ENCODE peak calls at places on chromosomes 12 and 14, in nine cellular contexts. One of them, this sample, is unnamed.

GRCh38 chr14:94180655-94181271 is 6.6 kb downstream of the PPP4R4 start:
- DNase-seq in uterus: no peak
- DNase-seq in COLO829: peak
- DNase-seq in T follicular helper cell: no peak
- DNase-seq in stimulated activated CD4-positive, alpha-beta T cell treated with anti-CD3 and anti-CD28 coated beads, Interleukin-12 subunit alpha, Interleukin-12 subunit beta, amount 100 ng/mL, for 4 hours: no peak
- DNase-seq in body of pancreas: no peak
- DNase-seq in A549: peak
- DNase-seq in colonic mucosa: no peak
- DNase-seq in NCI-H460: peak
- DNase-seq in this sample: no peak

GRCh38 chr14:94225460-94225989 is 51.4 kb downstream of the PPP4R4 start:
- DNase-seq in NCI-H460: no peak
- DNase-seq in colonic mucosa: no peak
- DNase-seq in COLO829: no peak
- DNase-seq in A549: no peak
- DNase-seq in T follicular helper cell: no peak
- DNase-seq in stimulated activated CD4-positive, alpha-beta T cell treated with anti-CD3 and anti-CD28 coated beads, Interleukin-12 subunit alpha, Interleukin-12 subunit beta, amount 100 ng/mL, for 4 hours: no peak
- DNase-seq in body of pancreas: no peak
- DNase-seq in uterus: no peak
- DNase-seq in this sample: no peak

GRCh38 chr12:132130690-132131089 is 13.4 kb downstream of the DDX51 start:
- DNase-seq in NCI-H460: no peak
- DNase-seq in A549: no peak
- DNase-seq in COLO829: no peak
- DNase-seq in T follicular helper cell: no peak
- DNase-seq in stimulated activated CD4-positive, alpha-beta T cell treated with anti-CD3 and anti-CD28 coated beads, Interleukin-12 subunit alpha, Interleukin-12 subunit beta, amount 100 ng/mL, for 4 hours: no peak
- DNase-seq in uterus: no peak
- DNase-seq in body of pancreas: no peak
- DNase-seq in colonic mucosa: no peak
- DNase-seq in this sample: no peak

GRCh38 chr14:95025941-95026340 is 131.4 kb downstream of the DICER1 start:
- DNase-seq in stimulated activated CD4-positive, alpha-beta T cell treated with anti-CD3 and anti-CD28 coated beads, Interleukin-12 subunit alpha, Interleukin-12 subunit beta, amount 100 ng/mL, for 4 hours: no peak
- DNase-seq in colonic mucosa: no peak
- DNase-seq in uterus: no peak
- DNase-seq in COLO829: no peak
- DNase-seq in body of pancreas: no peak
- DNase-seq in A549: no peak
- DNase-seq in T follicular helper cell: no peak
- DNase-seq in NCI-H460: no peak
- DNase-seq in this sample: peak

GRCh38 chr12:67068773-67069450 is 200.2 kb upstream of the CAND1 start:
- DNase-seq in A549: peak
- DNase-seq in T follicular helper cell: no peak
- DNase-seq in colonic mucosa: peak
- DNase-seq in COLO829: peak
- DNase-seq in body of pancreas: peak
- DNase-seq in stimulated activated CD4-positive, alpha-beta T cell treated with anti-CD3 and anti-CD28 coated beads, Interleukin-12 subunit alpha, Interleukin-12 subunit beta, amount 100 ng/mL, for 4 hours: peak
- DNase-seq in uterus: peak
- DNase-seq in NCI-H460: peak
- DNase-seq in this sample: no peak

GRCh38 chr14:29321646-29322045 is 555.1 kb downstream of the FOXG1 start:
- DNase-seq in stimulated activated CD4-positive, alpha-beta T cell treated with anti-CD3 and anti-CD28 coated beads, Interleukin-12 subunit alpha, Interleukin-12 subunit beta, amount 100 ng/mL, for 4 hours: no peak
- DNase-seq in A549: no peak
- DNase-seq in colonic mucosa: no peak
- DNase-seq in COLO829: peak
- DNase-seq in NCI-H460: no peak
- DNase-seq in uterus: no peak
- DNase-seq in body of pancreas: no peak
- DNase-seq in T follicular helper cell: no peak
- DNase-seq in this sample: no peak

GRCh38 chr12:117466677-117467362 is 105.4 kb upstream of the NOS1 start:
- DNase-seq in NCI-H460: no peak
- DNase-seq in body of pancreas: no peak
- DNase-seq in uterus: no peak
- DNase-seq in A549: no peak
- DNase-seq in COLO829: no peak
- DNase-seq in stimulated activated CD4-positive, alpha-beta T cell treated with anti-CD3 and anti-CD28 coated beads, Interleukin-12 subunit alpha, Interleukin-12 subunit beta, amount 100 ng/mL, for 4 hours: no peak
- DNase-seq in colonic mucosa: no peak
- DNase-seq in T follicular helper cell: no peak
- DNase-seq in this sample: no peak

GRCh38 chr12:7934153-7934552 is 1.8 kb downstream of the SLC2A3 start:
- DNase-seq in A549: no peak
- DNase-seq in stimulated activated CD4-positive, alpha-beta T cell treated with anti-CD3 and anti-CD28 coated beads, Interleukin-12 subunit alpha, Interleukin-12 subunit beta, amount 100 ng/mL, for 4 hours: no peak
- DNase-seq in T follicular helper cell: no peak
- DNase-seq in NCI-H460: no peak
- DNase-seq in COLO829: no peak
- DNase-seq in uterus: no peak
- DNase-seq in body of pancreas: no peak
- DNase-seq in colonic mucosa: no peak
- DNase-seq in this sample: no peak

GRCh38 chr14:49766839-49767238 is 1.1 kb upstream of the KLHDC2 start:
- DNase-seq in stimulated activated CD4-positive, alpha-beta T cell treated with anti-CD3 and anti-CD28 coated beads, Interleukin-12 subunit alpha, Interleukin-12 subunit beta, amount 100 ng/mL, for 4 hours: no peak
- DNase-seq in T follicular helper cell: no peak
- DNase-seq in COLO829: no peak
- DNase-seq in A549: no peak
- DNase-seq in colonic mucosa: peak
- DNase-seq in uterus: no peak
- DNase-seq in body of pancreas: no peak
- DNase-seq in NCI-H460: no peak
- DNase-seq in this sample: no peak

GRCh38 chr12:79426121-79426520 is 264.6 kb downstream of the PAWR start:
- DNase-seq in A549: no peak
- DNase-seq in stimulated activated CD4-positive, alpha-beta T cell treated with anti-CD3 and anti-CD28 coated beads, Interleukin-12 subunit alpha, Interleukin-12 subunit beta, amount 100 ng/mL, for 4 hours: no peak
- DNase-seq in uterus: no peak
- DNase-seq in NCI-H460: no peak
- DNase-seq in T follicular helper cell: no peak
- DNase-seq in COLO829: no peak
- DNase-seq in colonic mucosa: no peak
- DNase-seq in body of pancreas: no peak
- DNase-seq in this sample: no peak

GRCh38 chr14:90319173-90319572 is 12.6 kb downstream of the NRDE2 start:
- DNase-seq in body of pancreas: no peak
- DNase-seq in uterus: no peak
- DNase-seq in NCI-H460: no peak
- DNase-seq in colonic mucosa: no peak
- DNase-seq in A549: no peak
- DNase-seq in COLO829: no peak
- DNase-seq in T follicular helper cell: no peak
- DNase-seq in stimulated activated CD4-positive, alpha-beta T cell treated with anti-CD3 and anti-CD28 coated beads, Interleukin-12 subunit alpha, Interleukin-12 subunit beta, amount 100 ng/mL, for 4 hours: no peak
- DNase-seq in this sample: no peak

GRCh38 chr12:123104809-123105208 is 46.1 kb downstream of the PITPNM2 start:
- DNase-seq in uterus: no peak
- DNase-seq in NCI-H460: no peak
- DNase-seq in COLO829: no peak
- DNase-seq in T follicular helper cell: no peak
- DNase-seq in colonic mucosa: no peak
- DNase-seq in stimulated activated CD4-positive, alpha-beta T cell treated with anti-CD3 and anti-CD28 coated beads, Interleukin-12 subunit alpha, Interleukin-12 subunit beta, amount 100 ng/mL, for 4 hours: no peak
- DNase-seq in body of pancreas: no peak
- DNase-seq in A549: no peak
- DNase-seq in this sample: no peak

GRCh38 chr12:25001311-25001710 is 52.4 kb upstream of the BCAT1 start:
- DNase-seq in uterus: no peak
- DNase-seq in stimulated activated CD4-positive, alpha-beta T cell treated with anti-CD3 and anti-CD28 coated beads, Interleukin-12 subunit alpha, Interleukin-12 subunit beta, amount 100 ng/mL, for 4 hours: no peak
- DNase-seq in A549: no peak
- DNase-seq in COLO829: no peak
- DNase-seq in T follicular helper cell: no peak
- DNase-seq in NCI-H460: no peak
- DNase-seq in colonic mucosa: no peak
- DNase-seq in body of pancreas: no peak
- DNase-seq in this sample: no peak

GRCh38 chr14:42192659-42193425 is 586.2 kb downstream of the LRFN5 start:
- DNase-seq in A549: peak
- DNase-seq in colonic mucosa: no peak
- DNase-seq in uterus: no peak
- DNase-seq in stimulated activated CD4-positive, alpha-beta T cell treated with anti-CD3 and anti-CD28 coated beads, Interleukin-12 subunit alpha, Interleukin-12 subunit beta, amount 100 ng/mL, for 4 hours: no peak
- DNase-seq in body of pancreas: no peak
- DNase-seq in T follicular helper cell: no peak
- DNase-seq in NCI-H460: peak
- DNase-seq in COLO829: peak
- DNase-seq in this sample: no peak

GRCh38 chr12:117343296-117343695 is 18.1 kb downstream of the NOS1 start:
- DNase-seq in T follicular helper cell: no peak
- DNase-seq in body of pancreas: no peak
- DNase-seq in A549: no peak
- DNase-seq in stimulated activated CD4-positive, alpha-beta T cell treated with anti-CD3 and anti-CD28 coated beads, Interleukin-12 subunit alpha, Interleukin-12 subunit beta, amount 100 ng/mL, for 4 hours: no peak
- DNase-seq in uterus: no peak
- DNase-seq in colonic mucosa: no peak
- DNase-seq in COLO829: no peak
- DNase-seq in NCI-H460: no peak
- DNase-seq in this sample: no peak

GRCh38 chr12:2642896-2643425 is 151.8 kb upstream of the FKBP4 start:
- DNase-seq in uterus: peak
- DNase-seq in colonic mucosa: no peak
- DNase-seq in stimulated activated CD4-positive, alpha-beta T cell treated with anti-CD3 and anti-CD28 coated beads, Interleukin-12 subunit alpha, Interleukin-12 subunit beta, amount 100 ng/mL, for 4 hours: no peak
- DNase-seq in T follicular helper cell: no peak
- DNase-seq in A549: no peak
- DNase-seq in NCI-H460: no peak
- DNase-seq in COLO829: no peak
- DNase-seq in body of pancreas: no peak
- DNase-seq in this sample: no peak

GRCh38 chr14:35158951-35159653 is 36.8 kb downstream of the PRORP start:
- DNase-seq in T follicular helper cell: no peak
- DNase-seq in stimulated activated CD4-positive, alpha-beta T cell treated with anti-CD3 and anti-CD28 coated beads, Interleukin-12 subunit alpha, Interleukin-12 subunit beta, amount 100 ng/mL, for 4 hours: no peak
- DNase-seq in COLO829: no peak
- DNase-seq in colonic mucosa: no peak
- DNase-seq in NCI-H460: no peak
- DNase-seq in A549: no peak
- DNase-seq in uterus: no peak
- DNase-seq in body of pancreas: no peak
- DNase-seq in this sample: no peak

GRCh38 chr12:105013892-105014291 is 27.8 kb downstream of the NOPCHAP1 start:
- DNase-seq in NCI-H460: no peak
- DNase-seq in body of pancreas: no peak
- DNase-seq in T follicular helper cell: no peak
- DNase-seq in COLO829: no peak
- DNase-seq in A549: no peak
- DNase-seq in stimulated activated CD4-positive, alpha-beta T cell treated with anti-CD3 and anti-CD28 coated beads, Interleukin-12 subunit alpha, Interleukin-12 subunit beta, amount 100 ng/mL, for 4 hours: no peak
- DNase-seq in colonic mucosa: no peak
- DNase-seq in uterus: no peak
- DNase-seq in this sample: no peak

GRCh38 chr14:32542507-32542906 is 213.4 kb downstream of the AKAP6 start:
- DNase-seq in NCI-H460: no peak
- DNase-seq in T follicular helper cell: no peak
- DNase-seq in A549: no peak
- DNase-seq in uterus: no peak
- DNase-seq in COLO829: no peak
- DNase-seq in body of pancreas: no peak
- DNase-seq in stimulated activated CD4-positive, alpha-beta T cell treated with anti-CD3 and anti-CD28 coated beads, Interleukin-12 subunit alpha, Interleukin-12 subunit beta, amount 100 ng/mL, for 4 hours: no peak
- DNase-seq in colonic mucosa: no peak
- DNase-seq in this sample: no peak

GRCh38 chr12:116662612-116663144 is 75.2 kb downstream of the SPRING1 start:
- DNase-seq in A549: no peak
- DNase-seq in COLO829: no peak
- DNase-seq in colonic mucosa: peak
- DNase-seq in stimulated activated CD4-positive, alpha-beta T cell treated with anti-CD3 and anti-CD28 coated beads, Interleukin-12 subunit alpha, Interleukin-12 subunit beta, amount 100 ng/mL, for 4 hours: no peak
- DNase-seq in uterus: no peak
- DNase-seq in body of pancreas: peak
- DNase-seq in T follicular helper cell: no peak
- DNase-seq in NCI-H460: no peak
- DNase-seq in this sample: no peak

GRCh38 chr12:41967668-41968649 is 176.7 kb downstream of the GXYLT1 start:
- DNase-seq in body of pancreas: no peak
- DNase-seq in stimulated activated CD4-positive, alpha-beta T cell treated with anti-CD3 and anti-CD28 coated beads, Interleukin-12 subunit alpha, Interleukin-12 subunit beta, amount 100 ng/mL, for 4 hours: no peak
- DNase-seq in NCI-H460: no peak
- DNase-seq in A549: no peak
- DNase-seq in T follicular helper cell: no peak
- DNase-seq in uterus: no peak
- DNase-seq in colonic mucosa: no peak
- DNase-seq in COLO829: peak
- DNase-seq in this sample: no peak

GRCh38 chr14:101962503-101962874 is 1.9 kb upstream of the DYNC1H1 start:
- DNase-seq in stimulated activated CD4-positive, alpha-beta T cell treated with anti-CD3 and anti-CD28 coated beads, Interleukin-12 subunit alpha, Interleukin-12 subunit beta, amount 100 ng/mL, for 4 hours: no peak
- DNase-seq in body of pancreas: peak
- DNase-seq in NCI-H460: peak
- DNase-seq in colonic mucosa: peak
- DNase-seq in A549: peak
- DNase-seq in COLO829: no peak
- DNase-seq in T follicular helper cell: no peak
- DNase-seq in uterus: no peak
- DNase-seq in this sample: no peak

GRCh38 chr14:61342486-61342885 is 21.1 kb downstream of the PRKCH start:
- DNase-seq in T follicular helper cell: peak
- DNase-seq in stimulated activated CD4-positive, alpha-beta T cell treated with anti-CD3 and anti-CD28 coated beads, Interleukin-12 subunit alpha, Interleukin-12 subunit beta, amount 100 ng/mL, for 4 hours: peak
- DNase-seq in COLO829: no peak
- DNase-seq in A549: no peak
- DNase-seq in uterus: peak
- DNase-seq in body of pancreas: no peak
- DNase-seq in colonic mucosa: no peak
- DNase-seq in NCI-H460: no peak
- DNase-seq in this sample: no peak

GRCh38 chr14:92259613-92260357 is 63.2 kb upstream of the SLC24A4 start:
- DNase-seq in stimulated activated CD4-positive, alpha-beta T cell treated with anti-CD3 and anti-CD28 coated beads, Interleukin-12 subunit alpha, Interleukin-12 subunit beta, amount 100 ng/mL, for 4 hours: no peak
- DNase-seq in colonic mucosa: no peak
- DNase-seq in NCI-H460: no peak
- DNase-seq in COLO829: no peak
- DNase-seq in body of pancreas: no peak
- DNase-seq in uterus: no peak
- DNase-seq in T follicular helper cell: no peak
- DNase-seq in A549: no peak
- DNase-seq in this sample: no peak

GRCh38 chr12:25972783-25973182 is 14.3 kb downstream of the RASSF8 start:
- DNase-seq in COLO829: no peak
- DNase-seq in stimulated activated CD4-positive, alpha-beta T cell treated with anti-CD3 and anti-CD28 coated beads, Interleukin-12 subunit alpha, Interleukin-12 subunit beta, amount 100 ng/mL, for 4 hours: no peak
- DNase-seq in T follicular helper cell: no peak
- DNase-seq in NCI-H460: no peak
- DNase-seq in uterus: no peak
- DNase-seq in colonic mucosa: no peak
- DNase-seq in body of pancreas: no peak
- DNase-seq in A549: no peak
- DNase-seq in this sample: no peak

GRCh38 chr12:132814232-132814631 is 14.4 kb downstream of the GOLGA3 start:
- DNase-seq in uterus: no peak
- DNase-seq in T follicular helper cell: no peak
- DNase-seq in colonic mucosa: no peak
- DNase-seq in COLO829: no peak
- DNase-seq in NCI-H460: no peak
- DNase-seq in stimulated activated CD4-positive, alpha-beta T cell treated with anti-CD3 and anti-CD28 coated beads, Interleukin-12 subunit alpha, Interleukin-12 subunit beta, amount 100 ng/mL, for 4 hours: no peak
- DNase-seq in body of pancreas: no peak
- DNase-seq in A549: no peak
- DNase-seq in this sample: no peak

GRCh38 chr14:28754209-28754985 is 12.2 kb upstream of the FOXG1 start:
- DNase-seq in T follicular helper cell: no peak
- DNase-seq in body of pancreas: peak
- DNase-seq in COLO829: peak
- DNase-seq in A549: peak
- DNase-seq in stimulated activated CD4-positive, alpha-beta T cell treated with anti-CD3 and anti-CD28 coated beads, Interleukin-12 subunit alpha, Interleukin-12 subunit beta, amount 100 ng/mL, for 4 hours: no peak
- DNase-seq in NCI-H460: peak
- DNase-seq in colonic mucosa: peak
- DNase-seq in uterus: no peak
- DNase-seq in this sample: no peak

GRCh38 chr12:40016960-40017359 is 88.9 kb downstream of the SLC2A13 start:
- DNase-seq in body of pancreas: no peak
- DNase-seq in T follicular helper cell: no peak
- DNase-seq in NCI-H460: peak
- DNase-seq in uterus: no peak
- DNase-seq in A549: peak
- DNase-seq in colonic mucosa: peak
- DNase-seq in stimulated activated CD4-positive, alpha-beta T cell treated with anti-CD3 and anti-CD28 coated beads, Interleukin-12 subunit alpha, Interleukin-12 subunit beta, amount 100 ng/mL, for 4 hours: no peak
- DNase-seq in COLO829: peak
- DNase-seq in this sample: no peak

GRCh38 chr14:84519836-84520235 is 1010.1 kb upstream of the FLRT2 start:
- DNase-seq in uterus: no peak
- DNase-seq in body of pancreas: no peak
- DNase-seq in colonic mucosa: no peak
- DNase-seq in NCI-H460: no peak
- DNase-seq in T follicular helper cell: no peak
- DNase-seq in stimulated activated CD4-positive, alpha-beta T cell treated with anti-CD3 and anti-CD28 coated beads, Interleukin-12 subunit alpha, Interleukin-12 subunit beta, amount 100 ng/mL, for 4 hours: no peak
- DNase-seq in COLO829: no peak
- DNase-seq in A549: no peak
- DNase-seq in this sample: no peak

GRCh38 chr14:68627868-68628604 is 164.8 kb downstream of the ZFP36L1 start:
- DNase-seq in NCI-H460: no peak
- DNase-seq in T follicular helper cell: peak
- DNase-seq in stimulated activated CD4-positive, alpha-beta T cell treated with anti-CD3 and anti-CD28 coated beads, Interleukin-12 subunit alpha, Interleukin-12 subunit beta, amount 100 ng/mL, for 4 hours: peak
- DNase-seq in COLO829: peak
- DNase-seq in A549: no peak
- DNase-seq in uterus: no peak
- DNase-seq in body of pancreas: peak
- DNase-seq in colonic mucosa: peak
- DNase-seq in this sample: peak

GRCh38 chr12:34342048-34342447 is 319.8 kb downstream of the ALG10 start:
- DNase-seq in T follicular helper cell: no peak
- DNase-seq in COLO829: no peak
- DNase-seq in stimulated activated CD4-positive, alpha-beta T cell treated with anti-CD3 and anti-CD28 coated beads, Interleukin-12 subunit alpha, Interleukin-12 subunit beta, amount 100 ng/mL, for 4 hours: no peak
- DNase-seq in uterus: no peak
- DNase-seq in colonic mucosa: no peak
- DNase-seq in body of pancreas: no peak
- DNase-seq in A549: no peak
- DNase-seq in NCI-H460: no peak
- DNase-seq in this sample: no peak